ENCODE peak calls at places on chromosomes 12 and 14, in eight cellular contexts. L, G, I, P, D, S, N and R are unnamed samples.

GRCh38 chr14:47674148-47674545 is 1.3 kb downstream of the MDGA2 start:
- DNase-seq in L (no peak), G (no peak), I (no peak), P (no peak), D (peak), S (no peak), N (no peak), R (peak)

GRCh38 chr12:118063567-118064391 is 2.8 kb upstream of the WSB2 start:
- DNase-seq in L (no peak), G (no peak), I (no peak), P (no peak), D (peak), S (no peak), N (no peak), R (no peak)

GRCh38 chr14:30069536-30069935 is 141.9 kb upstream of the PRKD1 start:
- DNase-seq in L (no peak), G (no peak), I (no peak), P (no peak), D (no peak), S (no peak), N (no peak), R (no peak)

GRCh38 chr14:29857545-29857944 is 70.1 kb downstream of the PRKD1 start:
- DNase-seq in L (no peak), G (no peak), I (no peak), P (no peak), D (no peak), S (no peak), N (no peak), R (no peak)

GRCh38 chr12:78421011-78421410 is 443.6 kb upstream of the SYT1 start:
- DNase-seq in L (no peak), G (no peak), I (no peak), P (no peak), D (no peak), S (no peak), N (peak), R (no peak)

GRCh38 chr14:94572637-94573303 is 8.5 kb upstream of the SERPINA5 start:
- DNase-seq in L (no peak), G (no peak), I (no peak), P (no peak), D (no peak), S (no peak), N (no peak), R (no peak)

GRCh38 chr12:54258286-54258685 is 21.6 kb downstream of the CBX5 start:
- DNase-seq in L (no peak), G (no peak), I (peak), P (no peak), D (no peak), S (no peak), N (peak), R (no peak)

GRCh38 chr12:100058482-100059029 is 73.8 kb upstream of the ANKS1B start:
- DNase-seq in L (no peak), G (no peak), I (peak), P (no peak), D (peak), S (no peak), N (peak), R (no peak)

GRCh38 chr12:111040690-111041089 is 120.3 kb upstream of the MYL2 start:
- DNase-seq in L (no peak), G (no peak), I (no peak), P (no peak), D (no peak), S (no peak), N (no peak), R (no peak)

GRCh38 chr14:21543426-21544350 is 17.5 kb upstream of the SALL2 start:
- DNase-seq in L (no peak), G (no peak), I (no peak), P (no peak), D (no peak), S (no peak), N (no peak), R (no peak)

GRCh38 chr12:33555128-33555527 is 115.5 kb upstream of the SYT10 start:
- DNase-seq in L (no peak), G (no peak), I (no peak), P (no peak), D (no peak), S (no peak), N (no peak), R (no peak)

GRCh38 chr12:3016191-3016590 is 57.0 kb downstream of the TEAD4 start:
- DNase-seq in L (no peak), G (no peak), I (no peak), P (no peak), D (no peak), S (no peak), N (no peak), R (no peak)

GRCh38 chr12:51863921-51864700 is 15.6 kb upstream of the FIGNL2 start:
- DNase-seq in L (no peak), G (no peak), I (peak), P (peak), D (peak), S (no peak), N (no peak), R (peak)

GRCh38 chr12:98297557-98297956 is 217.8 kb upstream of the TMPO start:
- DNase-seq in L (no peak), G (no peak), I (no peak), P (no peak), D (no peak), S (no peak), N (no peak), R (no peak)

GRCh38 chr12:18430425-18431048 is 169.2 kb downstream of the PIK3C2G start:
- DNase-seq in L (no peak), G (no peak), I (peak), P (no peak), D (peak), S (no peak), N (peak), R (peak)

GRCh38 chr14:22070119-22070982 is 396.7 kb upstream of the OR4E1 start:
- DNase-seq in L (peak), G (peak), I (no peak), P (peak), D (no peak), S (peak), N (no peak), R (no peak)

GRCh38 chr12:4278582-4278939 is 5.0 kb downstream of the CCND2 start:
- DNase-seq in L (no peak), G (no peak), I (no peak), P (no peak), D (peak), S (no peak), N (no peak), R (no peak)

GRCh38 chr12:108826115-108826806 is 31.1 kb downstream of the SSH1 start:
- DNase-seq in L (no peak), G (no peak), I (peak), P (no peak), D (peak), S (no peak), N (peak), R (peak)

GRCh38 chr12:89179983-89180382 is 172.3 kb downstream of the DUSP6 start:
- DNase-seq in L (no peak), G (no peak), I (peak), P (no peak), D (peak), S (no peak), N (peak), R (peak)

GRCh38 chr12:117207675-117208074 is 17.4 kb upstream of the FBXO21 start:
- DNase-seq in L (no peak), G (no peak), I (no peak), P (no peak), D (no peak), S (no peak), N (no peak), R (no peak)

GRCh38 chr12:3299929-3300832 is 190.8 kb upstream of the PRMT8 start:
- DNase-seq in L (peak), G (peak), I (peak), P (peak), D (peak), S (peak), N (peak), R (peak)